ENCODE peak calls at places on chromosomes 3 and 15, in four cellular contexts. P, D, E and Z are unnamed samples.

GRCh38 chr3:12405432-12406272 is 78.6 kb upstream of the TSEN2 start:
- DNase-seq in P (peak; percentile 56), D (no peak), E (peak; percentile 90), Z (peak; percentile 65)

GRCh38 chr15:58522391-58522790 is 90.6 kb downstream of the LIPC start:
- DNase-seq in P (peak; percentile 69), D (no peak), E (no peak), Z (no peak)

GRCh38 chr3:15319575-15319974 is 12.8 kb downstream of the SH3BP5 start:
- DNase-seq in P (peak; percentile 92), D (no peak), E (peak; percentile 64), Z (no peak)

GRCh38 chr3:52228266-52228665 is 2.8 kb upstream of the TLR9 start:
- DNase-seq in P (no peak), D (no peak), E (no peak), Z (no peak)

GRCh38 chr3:138673641-138674040 is 65.1 kb downstream of the FAIM start:
- DNase-seq in P (peak; percentile 30), D (no peak), E (no peak), Z (no peak)

GRCh38 chr3:36969540-36970432 is 23.1 kb downstream of the EPM2AIP1 start:
- DNase-seq in P (peak; percentile 46), D (peak; percentile 93), E (no peak), Z (no peak)

GRCh38 chr15:74790080-74790916 is 8.4 kb downstream of the CSK start:
- DNase-seq in P (peak; percentile 59), D (no peak), E (peak; percentile 72), Z (peak; percentile 53)

GRCh38 chr3:31945738-31946052 is 35.4 kb downstream of the OSBPL10 start:
- DNase-seq in P (no peak), D (no peak), E (no peak), Z (no peak)

GRCh38 chr3:88434001-88434400 is 284.2 kb downstream of the C3orf38 start:
- DNase-seq in P (no peak), D (no peak), E (no peak), Z (no peak)

GRCh38 chr3:4741404-4742307 is 237.6 kb upstream of the BHLHE40 start:
- DNase-seq in P (peak; percentile 72), D (no peak), E (peak; percentile 72), Z (peak; percentile 76)

GRCh38 chr15:35305906-35306305 is 220.8 kb upstream of the NANOGP8 start:
- DNase-seq in P (no peak), D (no peak), E (no peak), Z (no peak)

GRCh38 chr3:172246107-172246870 is 202.0 kb downstream of the GHSR start:
- DNase-seq in P (peak; percentile 55), D (no peak), E (no peak), Z (peak; percentile 57)

GRCh38 chr15:71934446-71934845 is 124.1 kb downstream of the NR2E3 start:
- DNase-seq in P (no peak), D (no peak), E (no peak), Z (no peak)

GRCh38 chr3:48194446-48195071 is 6.3 kb upstream of the CDC25A start:
- DNase-seq in P (peak; percentile 78), D (peak; percentile 39), E (peak; percentile 56), Z (peak; percentile 69)

GRCh38 chr3:120470870-120471269 is 20.1 kb upstream of the FSTL1 start:
- DNase-seq in P (peak; percentile 68), D (no peak), E (peak; percentile 54), Z (no peak)

GRCh38 chr15:44188810-44189209 is 6.3 kb downstream of the FRMD5 start:
- DNase-seq in P (no peak), D (no peak), E (no peak), Z (no peak)

GRCh38 chr3:37216597-37217097 is 42.3 kb upstream of the LRRFIP2 start:
- DNase-seq in P (no peak), D (no peak), E (no peak), Z (no peak)

GRCh38 chr3:119826714-119827113 is 44.8 kb downstream of the NR1I2 start:
- DNase-seq in P (no peak), D (no peak), E (no peak), Z (no peak)

GRCh38 chr3:71510485-71510884 is 73.0 kb downstream of the FOXP1 start:
- DNase-seq in P (no peak), D (no peak), E (no peak), Z (no peak)

GRCh38 chr3:50587373-50587772 is 18.1 kb downstream of the HEMK1 start:
- DNase-seq in P (peak; percentile 37), D (no peak), E (no peak), Z (no peak)

GRCh38 chr3:127613406-127613805 is 15.2 kb downstream of the MCM2 start:
- DNase-seq in P (peak; percentile 87), D (no peak), E (no peak), Z (peak; percentile 68)

GRCh38 chr15:49137861-49138260 is 17.5 kb downstream of the COPS2 start:
- DNase-seq in P (no peak), D (no peak), E (no peak), Z (no peak)